ENCODE peak calls at places on chromosomes 12 and 14, in seven cellular contexts. P, M, T, Y, V, X and A are unnamed samples.

GRCh38 chr12:52657305-52657902 is 5.4 kb upstream of the KRT2 start:
- DNase-seq in Y (no peak), X (no peak), P (no peak), V (no peak), T (no peak), M (no peak), A (no peak)

GRCh38 chr12:49489720-49490119 is 49.1 kb upstream of the KCNH3 start:
- DNase-seq in X (no peak), Y (no peak), T (no peak), M (no peak), P (peak), V (no peak), A (no peak)

GRCh38 chr14:36662543-36663403 is 1.1 kb downstream of the PAX9 start:
- DNase-seq in V (no peak), Y (peak), P (no peak), T (no peak), X (no peak), M (peak), A (peak)

GRCh38 chr12:121812320-121812871 is 8.6 kb downstream of the SETD1B start:
- DNase-seq in T (no peak), M (no peak), V (no peak), Y (peak), P (peak), X (peak), A (peak)

GRCh38 chr12:124105546-124105945 is 132.5 kb downstream of the ZNF664 start:
- DNase-seq in Y (no peak), T (no peak), M (no peak), X (no peak), P (no peak), V (no peak), A (no peak)

GRCh38 chr12:124605869-124606774 is 38.7 kb upstream of the NCOR2 start:
- DNase-seq in X (no peak), V (no peak), M (no peak), P (no peak), Y (peak), T (peak), A (no peak)

GRCh38 chr14:67270354-67270753 is 29.1 kb downstream of the PALS1 start:
- DNase-seq in X (no peak), M (no peak), P (no peak), T (no peak), V (no peak), Y (peak), A (peak)

GRCh38 chr12:119869720-119870119 is 7.4 kb downstream of the CIT start:
- DNase-seq in X (no peak), Y (no peak), P (peak), V (peak), M (no peak), T (no peak), A (no peak)

GRCh38 chr12:122880668-122881067 is 15.3 kb downstream of the VPS37B start:
- DNase-seq in M (no peak), P (peak), Y (peak), X (no peak), V (no peak), T (peak), A (peak)

GRCh38 chr12:1463073-1463905 is 131.1 kb downstream of the FBXL14 start:
- DNase-seq in P (peak), M (no peak), T (no peak), X (no peak), Y (no peak), V (no peak), A (no peak)

GRCh38 chr12:90905691-90906370 is 49.1 kb downstream of the CCER1 start:
- DNase-seq in Y (no peak), M (no peak), P (peak), T (no peak), V (no peak), X (no peak), A (no peak)

GRCh38 chr12:58081488-58081887 is 140.1 kb downstream of the ATP23 start:
- DNase-seq in V (no peak), T (no peak), M (no peak), P (no peak), X (no peak), Y (no peak), A (no peak)

GRCh38 chr12:118183155-118183554 is 47.2 kb downstream of the PEBP1 start:
- DNase-seq in Y (no peak), X (no peak), M (no peak), P (no peak), T (no peak), V (no peak), A (no peak)

GRCh38 chr12:106139422-106140141 is 828 bp upstream of the NUAK1 start:
- DNase-seq in V (peak), M (peak), P (peak), T (no peak), X (no peak), Y (peak), A (peak)

GRCh38 chr12:106585862-106586534 is 3.2 kb downstream of the RFX4 start:
- DNase-seq in Y (peak), X (no peak), V (no peak), T (no peak), M (peak), P (no peak), A (peak)